ENCODE peak calls at places on chromosome 20, in six cellular contexts. T is fibroblast of lung; W is SHP77 treated with DMSO at 0.1 percent for 48 hours; B is brain microvascular endothelial cell; D is CD4-positive, alpha-beta T cell; E is cerebellum. V is an unnamed sample.

GRCh38 chr20:18527836-18528235 is 20.1 kb downstream of the SEC23B start:
- DNase-seq in T (peak), W (no peak), B (peak), D (no peak), E (no peak), V (no peak)

GRCh38 chr20:40692240-40693011 is 3.4 kb upstream of the MAFB start:
- DNase-seq in T (no peak), W (no peak), B (no peak), D (no peak), E (no peak), V (no peak)

GRCh38 chr20:21323640-21324039 is 20.5 kb downstream of the XRN2 start:
- DNase-seq in T (peak), W (no peak), B (peak), D (no peak), E (no peak), V (peak)

GRCh38 chr20:39004508-39004907 is 42.4 kb downstream of the DHX35 start:
- DNase-seq in T (no peak), W (no peak), B (no peak), D (peak), E (no peak), V (no peak)

GRCh38 chr20:33233129-33233774 is 2.5 kb upstream of the BPIFA1 start:
- DNase-seq in T (no peak), W (no peak), B (no peak), D (no peak), E (peak), V (no peak)

GRCh38 chr20:64246616-64247311 is 8.8 kb upstream of the PCMTD2 start:
- DNase-seq in T (no peak), W (no peak), B (no peak), D (no peak), E (no peak), V (no peak)

GRCh38 chr20:58892126-58892931 is 39.8 kb downstream of the GNAS start:
- DNase-seq in T (peak), W (no peak), B (peak), D (peak), E (peak), V (peak)

GRCh38 chr20:48846516-48847492 is 19.0 kb upstream of the PREX1 start:
- DNase-seq in T (peak), W (no peak), B (no peak), D (no peak), E (no peak), V (peak)

GRCh38 chr20:47282864-47283263 is 73.6 kb downstream of the ZMYND8 start:
- DNase-seq in T (no peak), W (no peak), B (no peak), D (no peak), E (no peak), V (no peak)

GRCh38 chr20:21028921-21029320 is 77.2 kb downstream of the LINC00237 start:
- DNase-seq in T (no peak), W (no peak), B (no peak), D (no peak), E (no peak), V (no peak)

GRCh38 chr20:577167-577791 is 32.8 kb downstream of the TCF15 start:
- DNase-seq in T (no peak), W (peak), B (no peak), D (no peak), E (no peak), V (peak)

GRCh38 chr20:3505148-3505547 is 34.3 kb downstream of the ATRN start:
- DNase-seq in T (no peak), W (no peak), B (no peak), D (no peak), E (no peak), V (no peak)

GRCh38 chr20:14712302-14712739 is 374.9 kb upstream of the FLRT3 start:
- DNase-seq in T (peak), W (no peak), B (peak), D (no peak), E (no peak), V (no peak)

GRCh38 chr20:419556-420168 is 11.6 kb downstream of the RBCK1 start:
- DNase-seq in T (no peak), W (no peak), B (no peak), D (no peak), E (no peak), V (no peak)

V was measured in erythroblast.